ENCODE peak calls at places on chromosomes 6 and 20, in seven cellular contexts. K, W, A, H, C, Z and T are unnamed samples.

GRCh38 chr6:16276991-16277981 is 38.9 kb downstream of the GMPR start:
- DNase-seq in K (peak; percentile 65), C (peak; percentile 17), W (peak; percentile 74), A (peak; percentile 57), Z (peak; percentile 93), H (peak; percentile 75), T (peak; percentile 81)

GRCh38 chr6:5215181-5215580 is 45.6 kb downstream of the LYRM4 start:
- DNase-seq in Z (peak; percentile 55), C (no peak), H (no peak), A (no peak), K (no peak), W (no peak), T (no peak)

GRCh38 chr6:17957488-17957887 is 29.9 kb downstream of the KIF13A start:
- DNase-seq in H (no peak), Z (peak; percentile 70), W (no peak), A (no peak), C (no peak), K (no peak), T (no peak)

GRCh38 chr6:134166529-134167221 is 114.3 kb upstream of the SLC2A12 start:
- DNase-seq in K (peak; percentile 50), W (no peak), Z (peak; percentile 67), H (no peak), A (no peak), C (no peak), T (no peak)

GRCh38 chr6:90103056-90103793 is 193.4 kb downstream of the BACH2 start:
- DNase-seq in Z (no peak), C (no peak), A (no peak), W (no peak), H (no peak), K (no peak), T (no peak)

GRCh38 chr6:113209315-113209714 is 647.8 kb upstream of the MARCKS start:
- DNase-seq in H (no peak), A (no peak), W (no peak), Z (no peak), C (no peak), K (no peak), T (no peak)

GRCh38 chr20:32327087-32327681 is 30.9 kb upstream of the ASXL1 start:
- DNase-seq in K (no peak), C (no peak), H (no peak), A (no peak), W (no peak), Z (peak; percentile 93), T (no peak)

GRCh38 chr20:58473818-58474425 is 41.3 kb downstream of the APCDD1L start:
- DNase-seq in A (no peak), K (no peak), Z (no peak), H (no peak), C (no peak), W (no peak), T (no peak)

GRCh38 chr6:2505624-2506023 is 245.1 kb downstream of the MYLK4 start:
- DNase-seq in W (no peak), Z (no peak), C (no peak), H (no peak), K (no peak), A (no peak), T (peak; percentile 50)
- TF ChIP-seq CTCF in W (no peak), Z (peak; percentile 17), C (no peak), H (no peak), K (no peak), A (no peak), T (peak; percentile 40)

DNA sequence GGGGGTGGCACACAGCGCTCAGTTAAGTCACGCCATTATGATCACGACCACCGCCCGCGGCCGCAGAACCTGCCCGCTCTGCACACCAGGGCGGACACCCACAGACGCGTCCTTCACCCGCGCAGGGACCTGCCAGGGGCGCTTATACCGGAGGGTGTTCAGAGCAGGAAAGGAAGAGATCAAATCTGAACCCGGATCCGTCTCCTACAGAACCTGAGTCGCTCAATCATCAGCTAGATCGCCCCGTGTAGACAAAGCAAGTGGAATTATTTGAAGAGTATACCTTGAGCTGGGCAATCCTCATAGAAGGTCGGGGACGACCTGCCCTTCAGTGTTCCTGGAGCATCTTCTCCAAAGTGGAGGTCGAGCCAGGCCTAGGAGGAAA is 14.4 kb upstream of the ZNF217 start:
- DNase-seq in A (no peak), Z (no peak), K (no peak), H (no peak), W (no peak), C (no peak), T (peak; percentile 25)
- H3K27ac ChIP-seq in A (no peak overlapping the region), Z (no peak overlapping the region), K (no peak overlapping the region), H (no peak overlapping the region), W (no peak overlapping the region), C (peak overlapping the region; percentile 66), T (peak overlapping the region; percentile 78)

DNA sequence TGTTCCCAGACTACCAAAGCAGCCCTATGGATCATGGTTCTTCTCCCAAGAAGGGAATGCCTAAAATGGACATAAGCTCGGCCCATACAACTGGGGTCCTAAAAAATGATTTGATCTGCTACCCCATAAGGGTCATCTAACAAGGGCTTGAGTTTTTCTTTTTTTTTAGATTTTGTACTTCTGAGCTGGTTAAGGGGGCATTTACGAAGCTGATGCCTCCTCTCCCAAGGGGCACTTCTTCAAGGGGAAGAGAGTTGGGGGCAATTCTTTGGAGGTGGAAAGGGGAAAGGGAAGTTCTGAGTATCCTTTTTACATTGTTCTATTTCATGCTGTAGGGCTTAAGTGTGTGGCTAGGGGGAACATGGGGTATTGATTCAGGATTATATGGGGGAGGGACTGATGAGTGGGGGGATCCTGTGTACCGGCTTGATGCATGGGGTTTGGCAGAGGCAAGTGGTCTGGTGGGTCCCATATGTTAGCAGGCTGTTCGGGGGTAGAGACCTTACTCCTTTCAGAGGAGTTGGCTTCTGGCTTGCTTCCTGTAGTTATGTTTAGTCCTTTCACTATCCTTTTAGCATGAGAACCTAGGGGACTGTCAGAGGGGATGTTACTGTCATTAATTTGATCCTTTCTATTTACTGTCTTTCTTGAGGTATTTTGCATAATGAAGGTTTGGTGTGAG is 8.1 kb upstream of the ZNFX1 start:
- DNase-seq in H (no peak), W (no peak), K (no peak), Z (no peak), A (no peak), C (no peak), T (no peak)
- TF ChIP-seq POLR2A in H (no peak), W (no peak), K (no peak), Z (no peak), A (no peak), C (no peak), T (no peak)

GRCh38 chr6:39295538-39295937 is 18.7 kb downstream of the KCNK17 start:
- DNase-seq in A (no peak), W (no peak), C (no peak), Z (no peak), H (no peak), K (no peak), T (no peak)
- TF ChIP-seq CTCF in A (no peak), W (no peak), C (no peak), Z (no peak), H (no peak), K (no peak), T (no peak)

GRCh38 chr6:26311012-26311384 is 54.0 kb upstream of the BTN3A2 start:
- DNase-seq in Z (peak; percentile 59), C (no peak), W (no peak), A (no peak), K (no peak), H (no peak), T (no peak)
- H3K27ac ChIP-seq in Z (no peak overlapping the region), C (no peak overlapping the region), W (no peak overlapping the region), A (peak overlapping the region; percentile 74), K (no peak overlapping the region), H (no peak overlapping the region), T (no peak overlapping the region)

GRCh38 chr20:36045373-36045714 is 77.0 kb downstream of the CNBD2 start:
- DNase-seq in C (no peak), W (no peak), K (no peak), A (no peak), H (no peak), Z (no peak), T (no peak)
- TF ChIP-seq POLR2A in C (no peak), W (no peak), K (no peak), A (no peak), H (no peak), Z (no peak), T (no peak)

GRCh38 chr6:158798311-158798710 is 20.9 kb downstream of the EZR start:
- DNase-seq in W (no peak), C (no peak), A (no peak), Z (no peak), H (no peak), K (no peak), T (no peak)
- TF ChIP-seq CTCF in W (no peak), C (no peak), A (no peak), Z (no peak), H (no peak), K (no peak), T (no peak)

DNA sequence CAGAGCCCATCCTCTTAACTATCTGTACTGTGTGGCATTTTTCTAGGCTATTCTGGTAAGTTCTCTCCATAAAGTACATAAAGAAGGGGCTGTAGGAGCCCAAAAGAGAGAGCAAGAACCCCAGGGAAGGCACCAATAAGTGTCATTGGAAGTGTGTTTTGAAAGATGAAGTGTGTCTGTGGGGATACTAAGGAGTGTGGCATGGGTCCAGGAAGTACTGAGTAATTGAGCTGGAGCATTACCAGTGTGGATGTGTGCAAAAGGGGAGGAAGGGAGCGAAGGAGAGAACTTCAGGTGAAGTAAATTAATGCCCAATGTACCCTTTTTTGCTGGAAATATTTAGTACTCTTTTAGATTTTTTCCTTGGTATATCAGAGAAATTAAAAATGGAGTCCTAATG is 63.9 kb downstream of the KCNS1 start:
- DNase-seq in H (peak; percentile 22), W (peak; percentile 26), K (no peak), A (peak; percentile 47), Z (peak; percentile 63), C (peak; percentile 16), T (no peak)
- H3K27ac ChIP-seq in H (no peak overlapping the region), W (no peak overlapping the region), K (no peak overlapping the region), A (peak overlapping the region; percentile 7), Z (no peak overlapping the region), C (no peak overlapping the region), T (no peak overlapping the region)

GRCh38 chr6:43678341-43678740 is 9.2 kb downstream of the MRPS18A start:
- DNase-seq in K (no peak), C (no peak), W (no peak), H (no peak), A (no peak), Z (no peak), T (no peak)
- TF ChIP-seq POLR2A in K (no peak), C (no peak), W (no peak), H (no peak), A (no peak), Z (no peak), T (no peak)

DNA sequence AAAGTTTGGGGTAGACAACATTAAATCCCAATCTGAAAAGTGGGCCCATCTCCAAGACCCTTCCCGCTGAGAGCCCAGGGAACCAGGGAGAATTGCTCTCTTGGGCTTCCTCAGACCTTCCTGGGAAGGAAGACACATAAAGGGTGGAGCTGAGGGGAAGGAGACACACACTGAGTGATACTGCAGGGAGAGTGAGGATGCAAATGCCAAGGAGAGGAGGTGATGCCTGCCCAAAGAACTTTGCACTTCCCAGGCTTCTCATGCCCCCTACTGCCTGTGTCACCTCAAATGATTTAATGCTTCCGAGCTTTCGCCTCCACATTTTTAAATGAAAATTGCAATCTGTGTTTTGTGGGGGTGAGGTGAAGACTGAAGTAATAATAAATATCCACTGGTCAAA is 7.5 kb upstream of the BTN2A1 start:
- DNase-seq in C (no peak), H (no peak), A (no peak), W (no peak), Z (no peak), K (no peak), T (no peak)
- TF ChIP-seq CTCF in C (no peak), H (no peak), A (no peak), W (no peak), Z (no peak), K (no peak), T (no peak)